ENCODE peak calls at places on chromosomes 16 and 17, in five cellular contexts. F is right atrium auricular region, U is thoracic aorta, M is Peyer's patch, Z is uterus. R is an unnamed sample. For H3K27me3 and H3K4me1, the result is how much of the 10 kb centered on the place peaks cover.

GRCh38 chr16:49462989-49463371 is 89.4 kb downstream of the C16orf78 start:
- DNase-seq in Z (peak), F (peak), U (no peak), M (peak), R (no peak)

GRCh38 chr17:74211141-74211928 is 2.0 kb upstream of the TTYH2 start:
- DNase-seq in Z (no peak), F (no peak), U (no peak), M (no peak), R (no peak)

GRCh38 chr17:4858068-4858879 is 25.1 kb downstream of the MINK1 start:
- DNase-seq in U (no peak), M (no peak), Z (peak), F (no peak), R (no peak)

GRCh38 chr17:20293501-20293900 is 173.8 kb downstream of the LGALS9B start:
- DNase-seq in F (peak), M (no peak), U (no peak), Z (no peak), R (no peak)

GRCh38 chr16:1960665-1961630 is 1.6 kb downstream of the NDUFB10 start:
- DNase-seq in Z (no peak), U (no peak), F (no peak), M (no peak), R (peak)

GRCh38 chr16:75506567-75506966 is 11.3 kb upstream of the CHST6 start:
- DNase-seq in M (peak), Z (no peak), F (peak), U (no peak), R (peak)

GRCh38 chr16:80947708-80948615 is 58.7 kb downstream of the CMC2 start:
- DNase-seq in F (no peak), M (no peak), Z (no peak), U (no peak), R (no peak)

GRCh38 chr17:57782642-57783337 is 37.7 kb upstream of the CCDC182 start:
- DNase-seq in F (no peak), Z (no peak), M (no peak), U (no peak), R (no peak)

GRCh38 chr17:22492331-22492730 is 800.0 kb downstream of the KCNJ18 start:
- DNase-seq in F (no peak), M (no peak), Z (no peak), U (no peak), R (no peak)

GRCh38 chr17:76139801-76140660 is 1.0 kb downstream of the FOXJ1 start:
- DNase-seq in F (no peak), M (no peak), U (no peak), Z (no peak), R (no peak)

GRCh38 chr16:88497561-88498420 is 44.7 kb downstream of the ZFPM1 start:
- DNase-seq in U (no peak), Z (no peak), M (no peak), F (peak), R (no peak)

GRCh38 chr17:58447039-58447975 is 30.0 kb upstream of the RNF43 start:
- DNase-seq in Z (no peak), U (no peak), F (no peak), M (peak), R (peak)

GRCh38 chr17:32588135-32588534 is 101.3 kb downstream of the CDK5R1 start:
- DNase-seq in U (no peak), M (no peak), F (no peak), Z (no peak), R (no peak)

GRCh38 chr17:77693301-77693700 is 265.2 kb upstream of the TNRC6C start:
- DNase-seq in M (no peak), F (peak), U (no peak), Z (no peak), R (no peak)

GRCh38 chr17:72121164-72122001 is 563 bp downstream of the SOX9 start:
- DNase-seq in Z (no peak), U (no peak), M (peak), F (peak), R (peak)

GRCh38 chr17:50893183-50893993 is 27.2 kb upstream of the TOB1 start:
- DNase-seq in F (no peak), Z (peak), U (no peak), M (peak), R (no peak)

GRCh38 chr17:52136173-52136572 is 22.3 kb downstream of the CA10 start:
- DNase-seq in M (no peak), Z (no peak), U (no peak), F (no peak), R (no peak)

GRCh38 chr16:52051773-52052172 is 495.2 kb downstream of the TOX3 start:
- DNase-seq in M (no peak), U (no peak), Z (no peak), F (no peak), R (no peak)

GRCh38 chr16:4646773-4647660 is 22.4 kb downstream of the MGRN1 start:
- DNase-seq in Z (no peak), M (no peak), F (no peak), U (no peak), R (no peak)
- H3K4me3 ChIP-seq in Z (no peak), M (no peak), F (no peak), U (no peak), R (no peak)

DNA sequence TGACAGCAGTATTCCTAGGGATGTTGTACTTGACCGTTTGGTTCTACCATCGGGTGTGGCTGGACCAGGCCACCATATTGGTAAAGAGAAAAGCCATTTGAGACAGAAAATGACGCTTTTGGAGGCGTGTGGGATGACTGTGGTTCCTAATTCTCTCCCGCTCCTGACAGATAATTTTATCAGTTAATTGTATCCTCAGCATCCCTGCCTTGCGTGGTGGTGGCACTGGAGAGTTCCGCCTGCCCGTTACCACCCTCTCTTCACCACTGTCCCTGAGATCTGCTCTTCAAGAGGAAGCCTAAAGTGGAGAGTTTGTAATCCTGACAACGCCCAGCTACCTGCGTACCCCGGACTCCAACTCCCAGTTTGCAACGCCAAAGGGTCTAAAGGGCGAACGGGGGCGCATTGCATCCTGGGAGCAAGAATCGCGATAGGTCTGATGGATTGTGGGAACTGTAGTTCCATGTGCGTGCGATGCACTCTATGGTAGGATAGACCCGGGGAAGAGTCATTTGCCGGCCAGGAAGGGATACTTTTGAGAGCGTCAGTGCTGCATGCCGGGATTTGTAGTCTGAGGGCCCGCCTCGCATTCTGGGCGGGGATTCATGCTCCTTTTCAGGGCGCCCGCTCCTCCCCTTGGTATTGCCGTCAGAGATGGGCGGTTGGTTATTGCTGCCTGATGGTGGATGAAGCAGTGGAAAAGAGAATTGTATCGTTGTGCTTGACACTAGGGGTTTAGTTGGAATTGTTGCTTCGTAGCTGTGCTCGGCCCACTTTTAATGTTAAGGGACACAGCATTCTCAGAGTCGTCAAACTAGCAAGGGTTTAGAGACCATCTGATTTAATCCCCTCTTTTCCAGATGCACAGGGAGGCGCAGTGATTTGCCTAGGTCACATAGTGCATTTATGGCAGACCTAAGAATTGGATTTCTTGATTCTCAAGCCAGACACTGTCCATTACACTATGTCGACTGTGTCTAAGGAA is 965 bp upstream of the PHF12 start:
- DNase-seq in Z (peak), U (peak), M (peak), F (peak), R (peak)
- H3K27me3 ChIP-seq in Z (under half), U (under half), M (under half), F (under half), R (under half)

DNA sequence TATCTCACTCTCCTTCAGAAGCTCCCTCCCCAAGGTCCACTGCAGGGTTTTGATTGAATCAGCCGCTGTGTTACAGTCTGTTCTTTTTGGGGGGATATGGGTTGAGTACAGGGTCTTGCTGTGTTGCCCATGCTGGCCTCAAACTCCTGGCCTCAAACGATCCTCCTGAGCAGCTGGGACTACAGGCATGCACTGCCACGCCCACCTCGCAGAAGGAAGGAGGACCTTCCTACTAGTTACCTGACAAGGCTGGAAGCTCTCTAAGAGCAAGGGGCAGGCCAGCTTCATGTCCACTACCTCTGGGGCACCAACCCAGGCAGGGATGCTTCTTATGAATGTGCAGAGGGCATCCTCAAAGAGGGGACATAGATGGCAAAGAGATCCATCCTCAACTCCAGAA is 1.9 kb upstream of the MMP28 start:
- DNase-seq in M (no peak), F (no peak), Z (no peak), U (no peak), R (no peak)
- H3K4me1 ChIP-seq in M (under half), F (half or more), Z (under half), U (under half), R (under half)

GRCh38 chr16:31476305-31477219 is 4.6 kb downstream of the TGFB1I1 start:
- DNase-seq in Z (peak), M (peak), F (no peak), U (no peak), R (no peak)

GRCh38 chr16:31477220-31478216 is 5.4 kb upstream of the SLC5A2 start:
- DNase-seq in Z (no peak), F (no peak), M (peak), U (no peak), R (no peak)

GRCh38 chr16:31478956-31479355 is 4.0 kb upstream of the SLC5A2 start:
- DNase-seq in F (no peak), Z (no peak), U (no peak), M (peak), R (no peak)

GRCh38 chr16:31480851-31481250 is 2.1 kb upstream of the SLC5A2 start:
- DNase-seq in Z (peak), M (peak), U (no peak), F (no peak), R (no peak)

GRCh38 chr16:31479752-31480151 is 3.2 kb upstream of the SLC5A2 start:
- DNase-seq in M (peak), Z (no peak), U (no peak), F (no peak), R (no peak)
- H3K4me3 ChIP-seq in M (no peak), Z (no peak), U (no peak), F (no peak), R (no peak)

GRCh38 chr16:9048302-9048700 is 43.1 kb upstream of the HAPSTR1 start:
- DNase-seq in F (no peak), U (no peak), M (no peak), Z (no peak), R (peak)
- H3K27me3 ChIP-seq in F (under half), U (under half), M (under half), Z (under half), R (under half)

DNA sequence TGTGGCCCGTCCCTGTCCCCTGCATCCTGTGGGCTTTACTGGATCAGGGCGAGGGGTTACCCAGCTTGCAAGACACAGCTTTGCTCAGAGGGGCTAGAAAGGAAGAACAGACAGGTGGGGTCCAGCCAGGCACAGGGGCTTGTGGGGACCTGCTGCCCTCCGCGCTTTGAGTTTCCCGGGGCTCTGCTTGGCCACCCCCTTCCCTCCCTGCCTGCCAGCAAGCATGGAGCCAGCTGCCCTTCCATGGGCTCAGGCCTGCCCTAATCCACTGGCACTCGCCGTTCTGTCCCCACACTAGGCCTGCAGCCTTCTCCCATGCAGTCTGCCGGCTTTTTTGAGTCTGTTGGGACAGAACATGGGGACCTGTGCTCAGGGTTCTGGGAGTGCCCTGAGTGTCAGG is 3.4 kb downstream of the SNN start:
- DNase-seq in U (no peak), F (no peak), M (no peak), Z (no peak), R (no peak)
- H3K4me1 ChIP-seq in U (under half), F (half or more), M (under half), Z (under half), R (under half)

DNA sequence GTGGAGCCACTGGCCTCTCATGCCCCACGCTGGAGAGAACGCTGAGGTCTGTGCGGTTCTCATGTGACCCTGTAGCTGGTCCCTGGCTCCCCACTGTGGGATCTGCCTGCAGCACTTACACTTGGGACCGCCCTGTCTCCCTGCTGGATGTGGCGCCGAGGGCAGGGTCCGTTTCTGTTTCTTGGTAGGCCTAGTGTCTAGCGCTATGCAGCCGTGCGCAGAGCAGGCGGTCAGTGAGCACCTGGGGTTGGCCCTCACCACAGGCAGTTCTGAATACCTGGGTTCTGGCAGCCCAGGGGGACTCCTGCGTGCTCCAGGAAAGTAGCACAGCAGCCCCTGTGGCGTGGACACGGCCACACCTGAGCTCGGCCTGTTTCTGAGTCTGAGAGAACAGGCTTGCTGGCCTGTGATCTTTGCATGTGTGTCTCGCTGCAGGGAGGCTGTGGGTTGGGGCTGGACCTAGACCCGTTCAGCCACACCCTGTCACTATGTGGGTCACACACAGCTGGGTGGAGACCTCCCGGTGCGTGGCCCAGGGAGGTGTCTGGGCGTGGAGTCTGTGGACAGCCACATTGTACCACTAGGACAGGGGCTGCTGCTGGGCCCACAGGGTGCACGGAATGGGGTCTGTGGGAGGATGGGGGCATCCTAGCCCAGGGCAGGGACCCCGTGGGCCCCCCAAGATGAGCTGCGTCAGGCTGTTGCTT is 2.8 kb downstream of the CAPN15 start:
- DNase-seq in F (no peak), M (peak), U (no peak), Z (no peak), R (no peak)
- H3K4me3 ChIP-seq in F (no peak), M (no peak), U (no peak), Z (no peak), R (peak)

GRCh38 chr16:85610059-85610445 is 3.1 kb upstream of the GSE1 start:
- DNase-seq in U (no peak), M (no peak), F (no peak), Z (no peak), R (no peak)
- H3K27me3 ChIP-seq in U (under half), M (under half), F (under half), Z (under half), R (under half)